ENCODE peak calls at places on chromosomes 6 and 20, in four cellular contexts. D, Z, J and C are unnamed samples.

GRCh38 chr6:95087394-95088097 is 489.8 kb upstream of the MANEA start:
- DNase-seq in D (no peak), Z (peak), J (no peak), C (peak)

GRCh38 chr6:106309766-106310373 is 15.7 kb downstream of the ATG5 start:
- DNase-seq in D (no peak), Z (peak), J (no peak), C (peak)

GRCh38 chr6:14035448-14035847 is 82.1 kb upstream of the CD83 start:
- DNase-seq in D (peak), Z (peak), J (peak), C (no peak)

GRCh38 chr6:40498148-40498547 is 89.0 kb downstream of the LRFN2 start:
- DNase-seq in D (no peak), Z (no peak), J (no peak), C (no peak)

GRCh38 chr6:23244300-23244699 is 674.9 kb downstream of the HDGFL1 start:
- DNase-seq in D (no peak), Z (peak), J (no peak), C (peak)

GRCh38 chr20:47117325-47117724 is 222.7 kb downstream of the EYA2 start:
- DNase-seq in D (no peak), Z (no peak), J (no peak), C (no peak)

GRCh38 chr20:5181492-5181891 is 54.7 kb downstream of the CDS2 start:
- DNase-seq in D (no peak), Z (no peak), J (no peak), C (no peak)

GRCh38 chr6:45595010-45595851 is 217.5 kb upstream of the SUPT3H start:
- DNase-seq in D (no peak), Z (peak), J (no peak), C (no peak)

GRCh38 chr6:70734381-70734780 is 66.7 kb downstream of the SMAP1 start:
- DNase-seq in D (no peak), Z (no peak), J (no peak), C (no peak)

GRCh38 chr20:48342822-48343513 is 484.8 kb downstream of the PREX1 start:
- DNase-seq in D (no peak), Z (no peak), J (no peak), C (no peak)

GRCh38 chr6:119791746-119792145 is 442.2 kb upstream of the MAN1A1 start:
- DNase-seq in D (no peak), Z (no peak), J (no peak), C (peak)

GRCh38 chr6:87068804-87069203 is 26.1 kb downstream of the CGA start:
- DNase-seq in D (no peak), Z (no peak), J (no peak), C (peak)

GRCh38 chr6:159098636-159099106 is 53.9 kb upstream of the TAGAP start:
- DNase-seq in D (no peak), Z (no peak), J (no peak), C (no peak)

GRCh38 chr6:13354331-13355042 is 26.1 kb upstream of the TBC1D7 start:
- DNase-seq in D (peak), Z (peak), J (no peak), C (peak)

GRCh38 chr6:135318728-135319469 is 137.8 kb downstream of the MYB start:
- DNase-seq in D (no peak), Z (no peak), J (no peak), C (no peak)

GRCh38 chr6:144647971-144648651 is 363.0 kb downstream of the UTRN start:
- DNase-seq in D (no peak), Z (no peak), J (no peak), C (no peak)

GRCh38 chr6:126195625-126196236 is 144.2 kb upstream of the CENPW start:
- DNase-seq in D (no peak), Z (no peak), J (no peak), C (no peak)

GRCh38 chr6:170267688-170268087 is 23.2 kb downstream of the DLL1 start:
- DNase-seq in D (no peak), Z (no peak), J (no peak), C (no peak)

GRCh38 chr20:46057856-46058655 is 29.0 kb downstream of the SLC12A5 start:
- DNase-seq in D (no peak), Z (peak), J (no peak), C (no peak)

GRCh38 chr6:74752303-74752702 is 453.6 kb downstream of the COL12A1 start:
- DNase-seq in D (no peak), Z (no peak), J (no peak), C (no peak)

GRCh38 chr6:169293196-169293595 is 39.5 kb upstream of the THBS2 start:
- DNase-seq in D (no peak), Z (peak), J (no peak), C (no peak)

GRCh38 chr6:39849764-39850163 is 57.6 kb downstream of the DAAM2 start:
- DNase-seq in D (no peak), Z (peak), J (no peak), C (no peak)

GRCh38 chr6:106513813-106514212 is 115.5 kb downstream of the RTN4IP1 start:
- DNase-seq in D (no peak), Z (peak), J (no peak), C (peak)

GRCh38 chr6:163655217-163656121 is 241.0 kb downstream of the QKI start:
- DNase-seq in D (no peak), Z (no peak), J (no peak), C (no peak)
- TF ChIP-seq CTCF in D (no peak), Z (no peak), J (no peak), C (no peak)

GRCh38 chr6:1314617-1315016 is 2.7 kb downstream of the FOXQ1 start:
- DNase-seq in D (no peak), Z (no peak), J (no peak), C (no peak)

GRCh38 chr6:1315201-1315559 is 3.3 kb downstream of the FOXQ1 start:
- DNase-seq in D (no peak), Z (no peak), J (no peak), C (no peak)

GRCh38 chr6:1313364-1313754 is 1.5 kb downstream of the FOXQ1 start:
- DNase-seq in D (no peak), Z (no peak), J (no peak), C (no peak)

GRCh38 chr6:1312444-1313363 is 806 bp downstream of the FOXQ1 start:
- DNase-seq in D (no peak), Z (peak), J (peak), C (no peak)

GRCh38 chr6:1313755-1314503 is 2.0 kb downstream of the FOXQ1 start:
- DNase-seq in D (no peak), Z (no peak), J (peak), C (peak)
- TF ChIP-seq CTCF in D (peak), Z (peak), J (peak), C (peak)

GRCh38 chr6:68958327-68958726 is 323.2 kb downstream of the ADGRB3 start:
- DNase-seq in D (no peak), Z (peak), J (no peak), C (peak)
- TF ChIP-seq CTCF in D (no peak), Z (peak), J (no peak), C (peak)

GRCh38 chr6:91534614-91535013 is 947.7 kb upstream of the MAP3K7 start:
- DNase-seq in D (no peak), Z (no peak), J (no peak), C (peak)
- TF ChIP-seq CTCF in D (no peak), Z (peak), J (no peak), C (no peak)

GRCh38 chr6:137697267-137697938 is 169.7 kb upstream of the TNFAIP3 start:
- DNase-seq in D (peak), Z (peak), J (peak), C (peak)
- TF ChIP-seq CTCF in D (no peak), Z (no peak), J (no peak), C (no peak)

GRCh38 chr20:60057866-60058807 is 99.9 kb downstream of the CDH26 start:
- DNase-seq in D (no peak), Z (peak), J (no peak), C (no peak)
- TF ChIP-seq CTCF in D (no peak), Z (no peak), J (no peak), C (no peak)

DNA sequence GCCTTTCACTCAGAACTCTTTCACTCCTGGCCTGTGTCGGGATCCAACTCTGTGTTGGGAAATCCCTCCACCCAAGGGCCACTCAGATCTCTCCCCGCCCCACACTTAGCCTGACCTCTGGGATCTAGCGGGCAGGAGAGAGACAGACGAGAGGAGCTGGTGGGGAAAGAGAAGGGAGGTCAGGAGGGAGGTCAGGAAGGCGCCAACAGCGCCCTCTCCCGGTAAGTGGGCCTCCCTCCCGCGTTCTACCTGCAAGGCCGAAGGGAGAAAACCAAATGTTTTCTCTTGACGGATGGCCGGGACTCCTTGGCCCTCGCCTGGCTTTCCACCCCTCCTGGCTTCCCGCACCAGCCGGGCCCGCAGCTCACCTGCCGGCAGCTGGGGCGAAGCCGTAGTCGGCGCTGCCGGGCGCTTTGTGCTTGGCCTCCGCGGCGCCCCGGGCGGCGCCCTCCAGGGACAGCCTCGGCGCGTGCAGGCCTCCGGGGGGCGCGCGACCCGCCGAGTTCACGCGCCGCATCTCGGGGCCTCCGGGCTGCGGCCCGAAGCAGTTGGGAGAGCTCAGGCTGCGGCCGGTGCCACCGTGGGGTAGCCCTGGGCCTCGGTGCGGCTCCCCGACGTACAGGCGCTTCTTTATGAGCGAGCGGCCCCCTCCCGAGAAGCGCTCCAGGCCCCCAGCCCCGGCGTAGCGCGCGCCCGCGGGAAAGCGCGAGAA is 38.2 kb downstream of the C6orf132 start:
- DNase-seq in D (no peak), Z (peak), J (no peak), C (no peak)
- TF ChIP-seq CTCF in D (peak), Z (peak), J (peak), C (no peak)

GRCh38 chr20:52192296-52193007 is 873 bp upstream of the ZFP64 start:
- DNase-seq in D (no peak), Z (peak), J (no peak), C (peak)
- TF ChIP-seq CTCF in D (no peak), Z (peak), J (no peak), C (peak)